ENCODE peak calls at places on chromosome 12, in five cellular contexts. L, H, K, Q and F are unnamed samples.

GRCh38 chr12:47686645-47687240 is 19.1 kb downstream of the RPAP3 start:
- DNase-seq in L (peak), Q (no peak), H (no peak), K (no peak), F (no peak)

GRCh38 chr12:27504506-27504905 is 19.5 kb upstream of the PPFIBP1 start:
- DNase-seq in K (no peak), Q (no peak), L (no peak), H (no peak), F (no peak)

GRCh38 chr12:47078086-47078395 is 1.4 kb upstream of the PCED1B start:
- DNase-seq in H (no peak), L (no peak), K (no peak), Q (no peak), F (no peak)

GRCh38 chr12:49548822-49549648 is 10.2 kb downstream of the KCNH3 start:
- DNase-seq in K (no peak), Q (no peak), H (no peak), L (peak), F (no peak)

GRCh38 chr12:105418232-105418631 is 87.7 kb downstream of the C12orf75 start:
- DNase-seq in H (no peak), Q (no peak), K (no peak), L (no peak), F (peak)

GRCh38 chr12:47273191-47273626 is 193.4 kb upstream of the AMIGO2 start:
- DNase-seq in L (peak), Q (no peak), K (no peak), H (no peak), F (no peak)

GRCh38 chr12:4012073-4012472 is 138.9 kb upstream of the PARP11 start:
- DNase-seq in K (no peak), Q (no peak), H (no peak), L (no peak), F (no peak)

GRCh38 chr12:2615665-2616387 is 178.9 kb upstream of the FKBP4 start:
- DNase-seq in Q (no peak), K (no peak), H (no peak), L (no peak), F (no peak)

GRCh38 chr12:109449845-109450532 is 27.1 kb downstream of the KCTD10 start:
- DNase-seq in L (no peak), Q (no peak), H (no peak), K (no peak), F (no peak)

GRCh38 chr12:124463341-124463861 is 104.0 kb downstream of the NCOR2 start:
- DNase-seq in H (no peak), L (no peak), Q (no peak), K (no peak), F (no peak)

GRCh38 chr12:1529862-1530591 is 64.4 kb downstream of the FBXL14 start:
- DNase-seq in Q (no peak), L (no peak), K (no peak), H (peak), F (no peak)

GRCh38 chr12:107570721-107571120 is 114.9 kb upstream of the PWP1 start:
- DNase-seq in Q (no peak), H (no peak), K (peak), L (peak), F (peak)

GRCh38 chr12:87270894-87271293 is 758.3 kb downstream of the C12orf50 start:
- DNase-seq in Q (no peak), L (no peak), H (no peak), K (no peak), F (no peak)

GRCh38 chr12:119989619-119990381 is 764 bp downstream of the BICDL1 start:
- DNase-seq in Q (peak), L (peak), H (peak), K (peak), F (peak)

GRCh38 chr12:75751769-75752471 is 240.5 kb upstream of the KRR1 start:
- DNase-seq in H (no peak), K (no peak), L (no peak), Q (no peak), F (no peak)

GRCh38 chr12:78392918-78393317 is 471.7 kb upstream of the SYT1 start:
- DNase-seq in H (peak), L (peak), Q (no peak), K (no peak), F (no peak)

GRCh38 chr12:130118181-130118580 is 44.1 kb upstream of the FZD10 start:
- DNase-seq in K (no peak), Q (no peak), L (no peak), H (no peak), F (no peak)

GRCh38 chr12:80763874-80764273 is 47.2 kb downstream of the MYF5 start:
- DNase-seq in Q (no peak), L (peak), K (no peak), H (no peak), F (no peak)

GRCh38 chr12:3967556-3968160 is 94.5 kb upstream of the PARP11 start:
- DNase-seq in L (no peak), Q (no peak), K (no peak), H (no peak), F (no peak)

GRCh38 chr12:94623161-94623920 is 27.0 kb downstream of the TMCC3 start:
- DNase-seq in L (peak), H (no peak), K (peak), Q (no peak), F (no peak)

GRCh38 chr12:27366621-27367020 is 34.0 kb downstream of the BMAL2 start:
- DNase-seq in H (no peak), Q (no peak), L (peak), K (no peak), F (no peak)

GRCh38 chr12:122672515-122672914 is 30.6 kb downstream of the HCAR2 start:
- DNase-seq in L (no peak), H (no peak), K (no peak), Q (no peak), F (no peak)

DNA sequence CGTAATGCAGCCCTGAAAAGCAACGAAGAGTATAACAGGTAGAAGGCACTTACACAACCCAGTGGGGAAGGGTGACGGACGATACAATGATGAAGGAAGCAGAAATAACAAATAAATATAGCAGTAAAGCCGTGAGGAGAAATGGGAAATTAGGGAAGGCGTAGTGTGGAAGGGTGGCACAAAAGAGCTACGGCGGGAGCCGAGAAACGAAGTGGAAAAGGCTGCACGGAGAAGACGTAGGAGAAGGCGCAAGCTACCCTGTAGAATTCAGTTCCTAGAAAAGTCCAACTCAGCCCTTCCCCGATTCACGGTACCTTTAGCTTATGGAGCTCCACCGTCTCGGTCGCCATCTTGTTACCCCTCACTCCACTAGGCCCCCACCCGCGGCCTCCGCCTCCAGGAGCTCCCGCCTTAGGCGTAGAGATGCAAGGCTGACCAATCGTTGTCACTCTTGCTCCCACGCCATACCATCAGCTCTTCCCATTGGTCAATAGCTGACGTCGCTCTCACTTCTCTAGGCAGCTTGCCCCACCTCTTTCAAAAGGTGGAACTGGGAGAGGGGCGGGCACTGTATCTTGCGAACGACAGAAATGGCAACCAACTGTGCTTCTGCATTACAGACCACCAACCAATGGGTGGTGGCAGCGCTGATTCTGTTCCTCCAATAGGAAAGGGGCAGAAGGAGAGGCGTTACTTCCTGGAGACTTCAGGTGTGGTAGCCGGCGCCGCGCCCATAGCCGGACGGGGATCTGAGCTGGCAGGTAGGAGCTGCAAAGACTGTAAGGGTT is at the start of the genes ORMDL2 and SARNP:
- DNase-seq in K (peak), Q (peak), H (peak), L (peak), F (peak)
- TF ChIP-seq POLR2A in K (peak), Q (peak), H (peak), L (peak), F (peak)

GRCh38 chr12:89347325-89347829 is 4.9 kb downstream of the DUSP6 start:
- DNase-seq in L (no peak), H (no peak), Q (no peak), K (no peak), F (no peak)
- TF ChIP-seq POLR2A in L (no peak), H (no peak), Q (no peak), K (no peak), F (no peak)

GRCh38 chr12:10721654-10722501 is 1.2 kb downstream of the YBX3 start:
- DNase-seq in H (peak), K (peak), Q (peak), L (peak), F (peak)
- TF ChIP-seq POLR2A in H (peak), K (peak), Q (peak), L (peak), F (peak)

GRCh38 chr12:62799126-62799736 is 135.7 kb downstream of the PPM1H start:
- DNase-seq in K (peak), Q (no peak), H (peak), L (peak), F (peak)

GRCh38 chr12:62801796-62802195 is 133.2 kb downstream of the PPM1H start:
- DNase-seq in Q (no peak), K (no peak), L (no peak), H (no peak), F (no peak)

GRCh38 chr12:62799766-62800406 is 135.1 kb downstream of the PPM1H start:
- DNase-seq in H (no peak), L (no peak), K (no peak), Q (no peak), F (no peak)

GRCh38 chr12:62802321-62802720 is 132.6 kb downstream of the PPM1H start:
- DNase-seq in H (no peak), Q (no peak), L (no peak), K (no peak), F (no peak)

GRCh38 chr12:62800707-62801400 is 134.1 kb downstream of the PPM1H start:
- DNase-seq in K (no peak), L (no peak), Q (no peak), H (no peak), F (no peak)
- TF ChIP-seq POLR2A in K (no peak), L (no peak), Q (no peak), H (no peak), F (no peak)

GRCh38 chr12:55929306-55929791 is 1.6 kb upstream of the DGKA start:
- DNase-seq in K (peak), L (no peak), Q (no peak), H (no peak), F (no peak)
- TF ChIP-seq POLR2A in K (no peak), L (no peak), Q (no peak), H (no peak), F (no peak)

GRCh38 chr12:52950553-52950952 is 1.6 kb downstream of the KRT18 start:
- DNase-seq in H (no peak), L (no peak), Q (no peak), K (no peak), F (no peak)

GRCh38 chr12:52952082-52952801 is 3.3 kb downstream of the KRT18 start:
- DNase-seq in L (no peak), K (peak), H (no peak), Q (no peak), F (no peak)

GRCh38 chr12:52951126-52951525 is 2.2 kb downstream of the KRT18 start:
- DNase-seq in H (no peak), L (no peak), K (no peak), Q (no peak), F (no peak)

GRCh38 chr12:52951640-52952039 is 2.7 kb downstream of the KRT18 start:
- DNase-seq in L (no peak), H (no peak), K (no peak), Q (no peak), F (no peak)

DNA sequence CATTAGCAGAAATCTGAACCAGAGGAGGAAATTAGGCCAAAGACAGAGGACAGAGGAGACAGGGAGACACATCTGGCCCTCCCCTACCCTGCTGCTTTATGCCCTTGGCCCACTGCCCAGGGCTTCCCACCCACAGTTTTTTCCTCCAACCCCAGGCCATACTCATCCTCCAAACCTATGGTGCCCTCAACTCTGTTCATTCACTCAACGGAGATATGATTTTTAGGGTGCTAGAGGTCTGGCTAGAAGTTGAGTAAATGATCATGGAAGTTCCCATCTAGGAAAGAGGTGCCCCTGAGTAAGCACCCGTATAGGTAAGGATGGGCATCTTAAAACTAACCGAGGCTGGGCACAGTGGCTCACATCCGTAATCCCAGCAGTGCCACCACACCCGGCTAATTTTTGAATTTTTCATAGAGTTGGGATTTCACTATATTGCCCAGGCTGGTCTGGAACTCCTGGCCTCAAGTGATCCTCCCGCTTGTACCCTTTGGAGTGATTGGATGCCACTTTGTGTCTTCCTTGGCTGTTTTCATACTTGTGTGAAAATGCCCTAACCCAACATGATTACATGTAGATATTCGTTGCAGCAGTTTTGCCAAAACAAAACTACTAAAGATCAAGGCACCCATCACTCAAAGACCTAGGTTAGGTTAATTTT is 4.4 kb downstream of the KRT18 start:
- DNase-seq in K (no peak), Q (no peak), H (no peak), L (no peak), F (no peak)
- TF ChIP-seq POLR2A in K (no peak), Q (no peak), H (no peak), L (peak), F (no peak)

DNA sequence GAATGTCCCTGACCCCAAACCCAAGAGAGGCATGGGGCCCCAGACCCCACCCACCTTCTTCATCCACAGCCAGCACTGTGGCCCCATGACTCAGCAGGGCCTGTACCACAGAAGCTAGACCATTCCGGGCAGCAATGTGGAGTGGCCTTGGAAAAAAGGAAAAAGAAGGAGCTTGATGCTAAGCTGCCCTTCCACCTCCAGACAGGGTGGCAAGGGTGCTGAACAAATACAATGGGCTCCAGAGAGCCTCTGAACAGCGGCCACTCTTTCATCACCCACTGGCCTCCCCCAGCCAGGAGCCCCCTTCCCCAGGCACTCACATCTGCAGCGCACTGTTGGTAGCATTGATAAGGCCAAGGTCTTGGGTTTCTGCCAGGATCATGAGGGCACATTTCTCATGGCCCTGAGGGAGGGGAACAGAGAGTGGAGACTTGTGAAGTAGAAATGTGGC is 13.9 kb downstream of the SLC39A5 start:
- DNase-seq in L (no peak), K (no peak), Q (no peak), H (no peak), F (no peak)
- TF ChIP-seq POLR2A in L (no peak), K (no peak), Q (no peak), H (no peak), F (no peak)

DNA sequence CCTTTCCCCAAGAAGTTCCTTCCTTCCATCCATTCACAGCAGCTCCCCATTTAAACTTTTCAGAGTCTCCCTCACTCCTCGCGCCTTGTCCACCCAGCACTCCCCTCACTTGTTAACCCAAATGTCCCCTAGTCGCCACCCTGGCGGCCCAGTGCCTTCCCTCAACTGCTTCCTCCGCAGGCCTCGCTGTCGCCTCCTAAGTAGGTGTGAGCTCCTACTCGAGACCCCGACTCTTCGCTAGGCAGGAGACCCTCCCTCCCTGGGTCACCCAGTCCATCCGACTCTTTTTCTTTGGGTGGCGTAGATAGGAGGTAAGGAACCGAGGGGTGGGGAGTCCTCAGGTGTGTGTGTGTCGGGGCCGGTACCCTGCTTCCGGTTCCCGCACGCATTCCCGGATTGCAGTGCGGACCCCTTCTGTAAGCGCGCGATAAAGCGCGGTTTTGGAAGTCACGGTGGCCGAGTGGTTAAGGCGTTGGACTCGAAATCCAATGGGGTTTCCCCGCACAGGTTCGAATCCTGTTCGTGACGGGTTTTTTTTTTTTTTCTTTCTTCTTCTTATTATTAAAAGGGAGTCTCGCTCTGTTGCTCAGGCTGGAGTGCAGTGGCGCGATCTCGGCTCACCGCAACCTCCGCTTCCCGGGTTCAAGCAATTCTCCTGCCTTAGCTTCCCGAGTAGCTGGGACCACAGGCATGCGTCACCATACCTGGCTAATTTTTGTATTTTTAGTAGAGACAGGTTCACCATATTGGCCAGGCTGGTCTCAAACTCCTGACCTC is 823 bp upstream of the SMARCC2 start:
- DNase-seq in K (peak), H (peak), Q (peak), L (peak), F (peak)
- TF ChIP-seq POLR2A in K (no peak), H (no peak), Q (no peak), L (no peak), F (no peak)